ENCODE peak calls at places on chromosomes 5 and 9, in five cellular contexts. Y is H1; U is putamen; N is KBM-7; G is activated naive CD8-positive, alpha-beta T cell treated with anti-CD3 and anti-CD28 coated beads, Interleukin-2, amount 50 U/mL, for 24 hours. P is an unnamed sample.

GRCh38 chr9:124483481-124483880 is 23.7 kb downstream of the NR5A1 start:
- DNase-seq in Y (no peak), U (no peak), N (no peak), G (no peak), P (no peak)

GRCh38 chr5:149581192-149581861 is at the start of gene ARHGEF37:
- DNase-seq in Y (peak), U (peak), N (peak), G (peak), P (no peak)

GRCh38 chr9:17600962-17601593 is 22.2 kb downstream of the SH3GL2 start:
- DNase-seq in Y (no peak), U (no peak), N (peak), G (no peak), P (no peak)

GRCh38 chr5:16809816-16810502 is 126.1 kb downstream of the MYO10 start:
- DNase-seq in Y (no peak), U (no peak), N (no peak), G (no peak), P (no peak)

GRCh38 chr9:134076644-134077043 is 8.8 kb upstream of the BRD3 start:
- DNase-seq in Y (no peak), U (no peak), N (no peak), G (no peak), P (no peak)

GRCh38 chr5:100131161-100131560 is 404.0 kb upstream of the FAM174A start:
- DNase-seq in Y (no peak), U (no peak), N (no peak), G (no peak), P (no peak)

GRCh38 chr9:91818647-91819403 is 131.2 kb downstream of the ROR2 start:
- DNase-seq in Y (no peak), U (no peak), N (no peak), G (no peak), P (no peak)

GRCh38 chr5:38556599-38557308 is at the start of gene LIFR:
- DNase-seq in Y (peak), U (peak), N (peak), G (peak), P (peak)

GRCh38 chr9:128136816-128137793 is 9.6 kb upstream of the PTGES2 start:
- DNase-seq in Y (no peak), U (no peak), N (no peak), G (no peak), P (no peak)

GRCh38 chr9:77896269-77897245 is 135.1 kb downstream of the GNAQ start:
- DNase-seq in Y (no peak), U (peak), N (peak), G (no peak), P (no peak)

GRCh38 chr9:132192728-132193127 is 30.9 kb downstream of the NTNG2 start:
- DNase-seq in Y (no peak), U (peak), N (no peak), G (no peak), P (no peak)

GRCh38 chr5:175059687-175060194 is 335.4 kb downstream of the MSX2 start:
- DNase-seq in Y (peak), U (peak), N (peak), G (peak), P (peak)

GRCh38 chr5:156361451-156362109 is 34.6 kb downstream of the SGCD start:
- DNase-seq in Y (no peak), U (no peak), N (no peak), G (no peak), P (no peak)

GRCh38 chr5:177358333-177358939 is 712 bp downstream of the RGS14 start:
- DNase-seq in Y (no peak), U (no peak), N (no peak), G (no peak), P (no peak)

GRCh38 chr5:28734396-28734795 is 1696.0 kb upstream of the CDH9 start:
- DNase-seq in Y (no peak), U (no peak), N (no peak), G (no peak), P (no peak)

GRCh38 chr5:14665110-14665822 is 748 bp downstream of the OTULIN start:
- DNase-seq in Y (no peak), U (peak), N (peak), G (peak), P (no peak)

GRCh38 chr5:133552925-133553525 is 59.3 kb downstream of the FSTL4 start:
- DNase-seq in Y (peak), U (no peak), N (peak), G (peak), P (peak)

GRCh38 chr5:175822225-175822624 is 49.2 kb upstream of the CPLX2 start:
- DNase-seq in Y (no peak), U (no peak), N (no peak), G (no peak), P (no peak)

GRCh38 chr5:16805478-16805877 is 130.6 kb downstream of the MYO10 start:
- DNase-seq in Y (no peak), U (no peak), N (no peak), G (no peak), P (no peak)